ENCODE peak calls at places on chromosomes 13 and 19, in six cellular contexts. E is activated CD4-positive, alpha-beta T cell treated with anti-CD3 and anti-CD28 coated beads, Interleukin-2, amount 50 U/mL, for 1 hour; P is activated CD4-positive, CD25-positive, alpha-beta regulatory T cell; D is HEK293T; R is BJ; Q is Peyer's patch. T is an unnamed sample.

GRCh38 chr19:48613852-48614435 is 932 bp downstream of the FAM83E start:
- DNase-seq in E (no peak), P (no peak), D (no peak), R (no peak), Q (no peak), T (no peak)

GRCh38 chr13:43558942-43559341 is 227.8 kb downstream of the ENOX1 start:
- DNase-seq in E (no peak), P (no peak), D (no peak), R (no peak), Q (no peak), T (no peak)

GRCh38 chr19:28966737-28967401 is 246.1 kb downstream of the UQCRFS1 start:
- DNase-seq in E (no peak), P (no peak), D (no peak), R (no peak), Q (no peak), T (no peak)

GRCh38 chr13:48731957-48732569 is 78.3 kb downstream of the CYSLTR2 start:
- DNase-seq in E (peak), P (peak), D (peak), R (no peak), Q (peak), T (no peak)

GRCh38 chr19:43809762-43810696 is 7.8 kb upstream of the LYPD5 start:
- DNase-seq in E (no peak), P (no peak), D (peak), R (no peak), Q (no peak), T (no peak)

GRCh38 chr19:9673912-9674668 is 810 bp downstream of the ZNF562 start:
- DNase-seq in E (no peak), P (no peak), D (no peak), R (no peak), Q (no peak), T (peak)

GRCh38 chr13:91369432-91369831 is 21.9 kb downstream of the MIR17HG start:
- DNase-seq in E (no peak), P (no peak), D (no peak), R (no peak), Q (no peak), T (no peak)

GRCh38 chr13:52158629-52159158 is 703 bp downstream of the NEK3 start:
- DNase-seq in E (no peak), P (no peak), D (peak), R (no peak), Q (peak), T (no peak)

GRCh38 chr13:113322043-113322461 is 25.0 kb downstream of the LAMP1 start:
- DNase-seq in E (no peak), P (no peak), D (no peak), R (no peak), Q (no peak), T (no peak)

GRCh38 chr13:50805805-50806204 is 37.7 kb downstream of the DLEU7 start:
- DNase-seq in E (no peak), P (no peak), D (no peak), R (no peak), Q (no peak), T (no peak)

GRCh38 chr19:47005164-47005641 is 14.4 kb upstream of the NPAS1 start:
- DNase-seq in E (no peak), P (no peak), D (no peak), R (no peak), Q (no peak), T (no peak)